ENCODE peak calls at places on chromosome 1, in six cellular contexts. U, P, C, I, K and R are unnamed samples. For H3K36me3 and H3K9me3, the result is how much of the 10 kb centered on the place peaks cover.

GRCh38 chr1:227777156-227777555 is 38.3 kb upstream of the PRSS38 start:
- DNase-seq in U (no peak), I (no peak), P (no peak), K (no peak), C (no peak), R (no peak)

GRCh38 chr1:210239295-210240155 is 6.9 kb downstream of the SERTAD4 start:
- DNase-seq in C (peak), P (peak), I (peak), K (no peak), U (no peak), R (peak)

GRCh38 chr1:91273875-91274274 is 130.8 kb downstream of the HFM1 start:
- DNase-seq in K (no peak), P (peak), I (no peak), U (no peak), C (no peak), R (no peak)

GRCh38 chr1:165874643-165875042 is 47.2 kb downstream of the UCK2 start:
- DNase-seq in U (no peak), P (no peak), K (no peak), I (no peak), C (no peak), R (no peak)

GRCh38 chr1:64546018-64546417 is 76.1 kb downstream of the CACHD1 start:
- DNase-seq in I (no peak), K (no peak), C (no peak), P (no peak), U (no peak), R (no peak)

GRCh38 chr1:100130552-100131077 is 2.1 kb downstream of the SASS6 start:
- DNase-seq in K (no peak), U (no peak), I (no peak), P (peak), C (no peak), R (peak)

GRCh38 chr1:184114818-184115398 is 63.4 kb downstream of the TSEN15 start:
- DNase-seq in K (no peak), U (no peak), P (no peak), C (peak), I (no peak), R (no peak)

GRCh38 chr1:236465959-236466303 is 57.9 kb upstream of the LGALS8 start:
- DNase-seq in P (no peak), C (peak), K (peak), I (no peak), U (no peak), R (no peak)

GRCh38 chr1:176073524-176074157 is 133.4 kb downstream of the COP1 start:
- DNase-seq in I (no peak), U (no peak), K (peak), P (peak), C (peak), R (peak)

GRCh38 chr1:231494439-231495110 is 33.9 kb upstream of the TSNAX start:
- DNase-seq in I (no peak), U (no peak), P (no peak), K (no peak), C (no peak), R (no peak)

GRCh38 chr1:228375578-228376261 is 30.9 kb downstream of the TRIM11 start:
- DNase-seq in K (no peak), U (no peak), I (no peak), C (no peak), P (no peak), R (no peak)

GRCh38 chr1:214503553-214503952 is 47.8 kb downstream of the PTPN14 start:
- DNase-seq in P (peak), C (peak), U (no peak), I (no peak), K (no peak), R (no peak)

GRCh38 chr1:224700915-224701531 is 84.9 kb downstream of the CNIH3 start:
- DNase-seq in K (peak), I (no peak), U (no peak), P (peak), C (no peak), R (peak)

GRCh38 chr1:90730247-90731022 is 13.3 kb upstream of the BARHL2 start:
- DNase-seq in K (peak), I (no peak), U (no peak), P (no peak), C (no peak), R (peak)

GRCh38 chr1:14137411-14138134 is 437.6 kb downstream of the PRDM2 start:
- DNase-seq in P (peak), U (no peak), C (peak), K (no peak), I (no peak), R (peak)

GRCh38 chr1:52913537-52913936 is 8.0 kb downstream of the ECHDC2 start:
- DNase-seq in U (no peak), C (no peak), P (no peak), K (peak), I (no peak), R (no peak)

GRCh38 chr1:171566467-171566866 is 55.6 kb upstream of the MYOCOS start:
- DNase-seq in K (no peak), C (no peak), I (no peak), U (no peak), P (peak), R (no peak)
- H3K36me3 ChIP-seq in K (half or more), C (under half), I (under half), U (half or more), P (half or more), R (half or more)

GRCh38 chr1:192941722-192942411 is 117.3 kb downstream of the UCHL5 start:
- DNase-seq in P (no peak), U (no peak), C (no peak), K (no peak), I (no peak), R (no peak)

GRCh38 chr1:192939440-192939839 is 119.7 kb downstream of the UCHL5 start:
- DNase-seq in C (no peak), K (no peak), P (peak), U (no peak), I (no peak), R (no peak)

GRCh38 chr1:192943108-192943507 is 116.1 kb downstream of the UCHL5 start:
- DNase-seq in P (no peak), K (no peak), C (no peak), U (no peak), I (no peak), R (no peak)

GRCh38 chr1:192945417-192946130 is 113.6 kb downstream of the UCHL5 start:
- DNase-seq in U (no peak), C (no peak), I (no peak), K (no peak), P (no peak), R (no peak)

GRCh38 chr1:192943522-192943921 is 115.6 kb downstream of the UCHL5 start:
- DNase-seq in I (no peak), P (no peak), K (no peak), U (no peak), C (no peak), R (no peak)
- H3K4me3 ChIP-seq in I (no peak), P (no peak), K (no peak), U (no peak), C (no peak), R (no peak)

GRCh38 chr1:85386068-85386722 is 78.8 kb downstream of the DDAH1 start:
- DNase-seq in I (no peak), P (no peak), C (no peak), K (no peak), U (no peak), R (no peak)
- H3K9me3 ChIP-seq in I (under half), P (under half), C (under half), K (under half), U (under half), R (under half)

GRCh38 chr1:109351457-109351856 is 44.6 kb upstream of the MYBPHL start:
- DNase-seq in I (no peak), K (no peak), P (no peak), U (no peak), C (no peak), R (no peak)
- H3K36me3 ChIP-seq in I (under half), K (under half), P (under half), U (half or more), C (under half), R (under half)

GRCh38 chr1:8457771-8458409 is 140.0 kb downstream of the SLC45A1 start:
- DNase-seq in U (no peak), C (no peak), K (peak), P (no peak), I (no peak), R (no peak)
- H3K4me3 ChIP-seq in U (no peak), C (no peak), K (peak), P (no peak), I (no peak), R (no peak)